ENCODE peak calls at places on chromosomes 1 and 21, in five cellular contexts. Z is fibroblast of mammary gland; H is stimulated activated CD8-positive, alpha-beta memory T cell treated with anti-CD3 and anti-CD28 coated beads, Interleukin-4, amount 100 ng/mL, for 4 hours; O is brain microvascular endothelial cell; V is activated CD8-positive, alpha-beta T cell treated with anti-CD3 and anti-CD28 coated beads for 36 hours. G is an unnamed sample.

GRCh38 chr1:220761688-220762427 is 13.7 kb downstream of the MTARC2 start:
- DNase-seq in Z (no peak), H (no peak), V (no peak), O (no peak), G (no peak)

GRCh38 chr1:30411206-30411605 is 312.2 kb downstream of the MATN1 start:
- DNase-seq in Z (no peak), V (no peak), H (no peak), O (no peak), G (no peak)

GRCh38 chr1:64366821-64367220 is 103.1 kb upstream of the CACHD1 start:
- DNase-seq in H (no peak), O (no peak), Z (no peak), V (no peak), G (no peak)

GRCh38 chr1:151907363-151908139 is 1.8 kb downstream of the THEM4 start:
- DNase-seq in Z (peak), H (no peak), O (no peak), V (peak), G (no peak)

GRCh38 chr1:229064320-229064908 is 206.5 kb upstream of the RAB4A start:
- DNase-seq in Z (no peak), O (no peak), V (no peak), H (no peak), G (no peak)

GRCh38 chr1:22665752-22666151 is 12.7 kb downstream of the C1QB start:
- DNase-seq in H (no peak), O (peak), V (peak), Z (peak), G (peak)

GRCh38 chr1:189220750-189221149 is 1256.9 kb downstream of the BRINP3 start:
- DNase-seq in H (no peak), Z (no peak), V (no peak), O (no peak), G (no peak)

GRCh38 chr1:223123238-223123976 is 19.6 kb downstream of the TLR5 start:
- DNase-seq in Z (peak), H (peak), V (peak), O (peak), G (peak)

GRCh38 chr1:99005537-99005942 is 879 bp upstream of the PLPPR5 start:
- DNase-seq in Z (no peak), H (no peak), O (peak), V (no peak), G (no peak)

GRCh38 chr1:198153804-198154203 is 3.0 kb upstream of the NEK7 start:
- DNase-seq in O (peak), H (no peak), Z (no peak), V (no peak), G (no peak)

GRCh38 chr21:44757731-44758130 is 43.9 kb downstream of the UBE2G2 start:
- DNase-seq in V (no peak), O (no peak), H (no peak), Z (no peak), G (no peak)

GRCh38 chr1:203264052-203264501 is 34.6 kb upstream of the CHIT1 start:
- DNase-seq in V (no peak), Z (peak), O (no peak), H (no peak), G (no peak)

GRCh38 chr1:98323906-98324358 is 337.6 kb upstream of the SNX7 start:
- DNase-seq in O (peak), Z (peak), V (peak), H (no peak), G (no peak)